ENCODE peak calls at places on chromosomes 4 and X, in seven cellular contexts. B is GM12878, D is HCT116, Q is HepG2, H is H1, Z is K562, W is SK-N-SH. S is an unnamed sample.

GRCh38 chrX:15274946-15275345 is 5.1 kb upstream of the ASB9 start:
- DNase-seq in B (no peak), D (no peak), Q (no peak), H (no peak), Z (no peak), W (no peak), S (no peak)

GRCh38 chrX:47637546-47638195 is 7.9 kb upstream of the CFP start:
- DNase-seq in B (no peak), D (no peak), Q (no peak), H (no peak), Z (no peak), W (no peak), S (peak)

GRCh38 chr4:94304365-94304971 is 38.2 kb downstream of the HPGDS start:
- DNase-seq in B (no peak), D (peak), Q (peak), H (no peak), Z (peak), W (peak), S (no peak)

GRCh38 chrX:1582686-1583437 is 8.5 kb upstream of the AKAP17A start:
- DNase-seq in B (no peak), D (peak), Q (peak), H (no peak), Z (peak), W (no peak), S (peak)

GRCh38 chr4:54961357-54961975 is 163.9 kb downstream of the KDR start:
- DNase-seq in B (no peak), D (peak), Q (no peak), H (no peak), Z (peak), W (peak), S (peak)

GRCh38 chr4:40038972-40039371 is 17.7 kb upstream of the N4BP2 start:
- DNase-seq in B (no peak), D (no peak), Q (no peak), H (no peak), Z (no peak), W (no peak), S (no peak)

GRCh38 chr4:65007841-65008439 is 598.7 kb upstream of the TECRL start:
- DNase-seq in B (no peak), D (peak), Q (peak), H (no peak), Z (peak), W (peak), S (peak)

GRCh38 chr4:15158410-15159091 is 156.3 kb downstream of the CPEB2 start:
- DNase-seq in B (no peak), D (no peak), Q (no peak), H (no peak), Z (no peak), W (no peak), S (no peak)

GRCh38 chrX:2147928-2148327 is 352.8 kb downstream of the DHRSX start:
- DNase-seq in B (no peak), D (no peak), Q (no peak), H (no peak), Z (no peak), W (no peak), S (no peak)

DNA sequence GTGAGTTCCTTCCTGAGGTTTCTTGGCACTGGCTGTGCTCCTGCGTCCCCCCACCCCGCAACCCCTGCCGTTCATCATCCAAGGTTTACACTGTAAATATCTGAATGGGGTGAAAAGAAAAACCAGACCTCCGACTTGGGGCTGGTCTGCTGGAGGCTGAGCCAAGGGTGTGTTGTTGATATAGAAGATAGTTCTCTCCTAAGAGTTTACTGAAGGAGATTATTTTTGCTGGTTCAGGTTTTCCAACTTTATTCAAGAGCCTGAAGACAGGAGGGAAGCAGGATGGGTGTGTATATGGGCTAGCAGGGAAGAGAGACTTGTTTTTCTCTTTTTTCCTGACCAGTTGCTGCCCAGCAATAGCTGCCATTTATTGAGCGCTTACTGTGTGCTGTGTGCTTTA is 34.8 kb downstream of the NHSL2 start:
- DNase-seq in B (no peak), D (no peak), Q (no peak), H (no peak), Z (no peak), W (no peak), S (no peak)
- TF ChIP-seq JUND in B (no peak), D (no peak), Q (no peak), H (no peak), Z (no peak), W (no peak), S (no peak)

DNA sequence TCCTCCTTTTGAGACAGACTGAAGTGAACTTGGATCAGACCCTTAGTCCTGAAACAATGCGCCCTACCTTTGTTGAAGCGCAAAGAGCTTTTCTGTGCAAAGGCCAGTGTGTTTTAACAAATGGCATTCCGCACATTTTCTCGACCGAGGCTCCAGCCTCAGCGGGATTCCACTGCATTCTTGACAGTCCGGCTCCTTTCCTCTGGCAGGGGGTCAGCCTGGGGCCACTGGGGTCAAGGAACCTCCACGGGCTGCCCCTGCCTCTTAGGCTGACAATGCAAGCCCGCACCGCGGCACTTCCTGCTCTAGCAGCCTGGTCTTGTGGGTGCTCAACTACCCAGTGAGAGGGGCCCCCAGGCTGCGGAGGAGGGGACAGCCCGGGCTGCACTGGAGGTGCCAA is 47.2 kb upstream of the TFDP3 start:
- DNase-seq in B (no peak), D (no peak), Q (peak), H (peak), Z (no peak), W (no peak), S (no peak)
- TF ChIP-seq JUND in B (no peak), D (no peak), Q (no peak), H (no peak), Z (no peak), W (no peak), S (no peak)

GRCh38 chrX:71543316-71543715 is 10.4 kb downstream of the OGT start:
- DNase-seq in B (no peak), D (no peak), Q (no peak), H (no peak), Z (no peak), W (no peak), S (no peak)
- TF ChIP-seq JUND in B (no peak), D (peak), Q (no peak), H (no peak), Z (no peak), W (peak), S (no peak)

DNA sequence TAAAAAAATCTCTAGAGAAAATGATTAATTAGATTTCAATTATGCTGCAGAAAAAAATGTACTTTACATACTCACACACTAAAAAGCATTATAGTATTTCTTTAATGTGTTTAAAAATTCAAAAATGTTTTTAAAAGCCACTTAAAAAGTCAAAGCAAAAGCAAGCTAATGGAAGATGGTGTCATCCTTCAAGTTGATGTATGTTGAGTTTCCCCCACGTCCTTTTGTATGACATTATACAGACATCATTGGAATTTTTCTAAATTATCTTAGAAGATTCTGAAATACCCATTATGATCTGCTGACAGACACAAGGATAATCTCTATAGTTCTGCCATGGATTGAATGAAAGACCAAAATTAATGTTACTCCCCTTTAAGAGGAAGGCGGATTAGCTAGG is 393.7 kb upstream of the TENM3 start:
- DNase-seq in B (no peak), D (no peak), Q (no peak), H (no peak), Z (no peak), W (no peak), S (no peak)
- TF ChIP-seq JUND in B (no peak), D (no peak), Q (no peak), H (no peak), Z (no peak), W (no peak), S (no peak)

GRCh38 chrX:51804741-51805140 is 61.5 kb downstream of the GSPT2 start:
- DNase-seq in B (no peak), D (no peak), Q (no peak), H (no peak), Z (no peak), W (no peak), S (no peak)
- TF ChIP-seq JUND in B (no peak), D (no peak), Q (no peak), H (no peak), Z (no peak), W (no peak), S (no peak)

GRCh38 chr4:22762548-22762947 is 69.8 kb downstream of the GBA3 start:
- DNase-seq in B (no peak), D (no peak), Q (no peak), H (no peak), Z (no peak), W (no peak), S (no peak)

GRCh38 chr4:22764183-22764582 is 71.4 kb downstream of the GBA3 start:
- DNase-seq in B (no peak), D (no peak), Q (no peak), H (no peak), Z (no peak), W (no peak), S (no peak)

GRCh38 chr4:22766068-22766467 is 73.3 kb downstream of the GBA3 start:
- DNase-seq in B (no peak), D (no peak), Q (no peak), H (no peak), Z (no peak), W (no peak), S (no peak)
- TF ChIP-seq JUND in B (no peak), D (no peak), Q (no peak), H (no peak), Z (no peak), W (no peak), S (no peak)

GRCh38 chrX:148601034-148601433 is 100.6 kb downstream of the AFF2 start:
- DNase-seq in B (no peak), D (no peak), Q (no peak), H (no peak), Z (peak), W (no peak), S (no peak)
- TF ChIP-seq JUND in B (no peak), D (no peak), Q (no peak), H (no peak), Z (no peak), W (no peak), S (no peak)

DNA sequence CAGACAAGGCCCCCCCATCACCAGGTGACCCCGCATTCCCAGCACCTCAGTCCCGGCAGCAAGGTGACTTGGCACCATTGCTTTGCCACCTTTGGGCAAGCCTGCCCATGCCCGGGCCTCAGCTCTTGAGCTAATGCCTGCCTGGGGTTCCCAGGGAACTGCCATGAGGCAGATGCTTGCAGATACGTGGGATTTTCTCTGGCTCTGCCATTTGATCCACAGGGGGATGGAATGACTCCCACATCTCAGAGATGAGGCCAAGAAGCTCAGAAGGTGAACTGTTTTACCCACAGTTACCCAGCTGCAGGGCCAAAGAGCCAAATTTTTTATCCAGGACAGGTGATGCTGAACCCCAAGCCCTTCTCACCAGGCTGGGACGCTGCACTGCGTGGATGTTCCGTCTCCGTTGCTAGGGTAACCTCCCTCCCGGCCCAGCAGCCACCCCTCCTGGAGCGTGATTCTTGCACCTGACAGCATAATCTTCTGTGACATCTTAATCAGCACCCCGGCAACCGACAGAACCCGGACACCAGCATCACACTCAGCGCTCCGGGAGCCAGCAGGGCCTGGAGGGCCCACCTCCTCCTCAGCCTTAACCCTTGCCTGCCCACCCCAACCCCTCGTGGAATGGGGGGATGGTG is 15.7 kb upstream of the MSX1 start:
- DNase-seq in B (no peak), D (no peak), Q (no peak), H (no peak), Z (no peak), W (no peak), S (no peak)
- TF ChIP-seq JUND in B (no peak), D (no peak), Q (no peak), H (no peak), Z (no peak), W (no peak), S (no peak)

GRCh38 chr4:20984011-20984836 is 284.0 kb downstream of the PACRGL start:
- DNase-seq in B (no peak), D (no peak), Q (no peak), H (peak), Z (no peak), W (peak), S (no peak)
- TF ChIP-seq JUND in B (no peak), D (no peak), Q (no peak), H (peak), Z (no peak), W (no peak), S (no peak)

DNA sequence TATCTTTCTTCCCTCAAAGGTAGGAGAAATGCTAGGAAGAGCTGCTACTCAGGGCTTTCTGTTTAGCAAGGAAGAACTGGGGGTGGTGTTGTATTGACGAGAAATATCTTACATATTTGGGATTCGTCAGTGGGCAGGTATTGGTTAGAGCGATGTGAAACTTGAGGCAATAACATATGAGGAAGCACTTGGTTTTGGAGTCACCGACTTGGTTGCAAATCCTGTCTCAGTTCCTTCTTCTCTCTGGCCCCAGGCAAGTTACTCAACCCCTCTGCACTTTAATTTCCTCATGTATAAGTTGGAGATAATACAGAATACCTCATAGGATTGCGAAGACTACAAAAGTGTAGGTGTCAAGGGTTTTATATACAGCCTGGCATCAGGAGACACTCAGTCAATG is 34.1 kb downstream of the GPAT3 start:
- DNase-seq in B (no peak), D (no peak), Q (no peak), H (no peak), Z (no peak), W (no peak), S (peak)
- TF ChIP-seq JUND in B (no peak), D (no peak), Q (no peak), H (no peak), Z (no peak), W (no peak), S (no peak)

S was measured in T47D.